ENCODE peak calls at places on chromosome 16, in nine cellular contexts. Q is T-cell; X is left ventricle myocardium superior; I is M059J; U is stimulated activated CD4-positive, alpha-beta T cell treated with anti-CD3 and anti-CD28 coated beads, Interleukin-4, amount 100 ng/mL, for 1 hour; N is fibroblast of lung; O is AG08395; P is mucosa of gallbladder; R is fibroblast of gingiva. H is an unnamed sample.

GRCh38 chr16:13852827-13853226 is 67.1 kb upstream of the ERCC4 start:
- DNase-seq in N (no peak), Q (no peak), I (no peak), R (no peak), P (no peak), U (no peak), X (no peak), O (no peak), H (no peak)

GRCh38 chr16:57666353-57667068 is 1.6 kb upstream of the ADGRG3 start:
- DNase-seq in R (no peak), X (no peak), P (no peak), N (no peak), Q (no peak), O (no peak), I (no peak), U (no peak), H (no peak)

GRCh38 chr16:588639-588888 is 1.3 kb upstream of the RAB40C start:
- DNase-seq in X (peak), P (no peak), R (peak), N (peak), I (peak), U (no peak), O (no peak), Q (peak), H (peak)

GRCh38 chr16:30430428-30430970 is 669 bp upstream of the DCTPP1 start:
- DNase-seq in N (no peak), P (no peak), O (no peak), Q (no peak), X (peak), R (peak), U (peak), I (peak), H (no peak)

GRCh38 chr16:8581923-8582580 is 8.3 kb downstream of the TMEM114 start:
- DNase-seq in O (no peak), I (no peak), Q (no peak), R (no peak), P (peak), N (peak), X (no peak), U (no peak), H (peak)

GRCh38 chr16:56743840-56744239 is 13.9 kb downstream of the NUP93 start:
- DNase-seq in P (no peak), Q (no peak), O (peak), I (peak), R (peak), X (peak), U (no peak), N (peak), H (peak)

GRCh38 chr16:74199842-74200124 is 96.8 kb upstream of the PSMD7 start:
- DNase-seq in R (no peak), I (no peak), Q (no peak), O (no peak), P (no peak), N (no peak), X (no peak), U (no peak), H (no peak)

GRCh38 chr16:72109300-72109699 is 15.7 kb downstream of the DHX38 start:
- DNase-seq in X (no peak), P (no peak), I (no peak), N (no peak), U (no peak), O (no peak), Q (no peak), R (no peak), H (no peak)

H was measured in astrocyte of the spinal cord.